ENCODE peak calls at places on chromosomes 5 and 9, in six cellular contexts. T, W, J, C, Q and V are unnamed samples.
A peak's percentile ranks its signal among the peaks of the same experiment; 100 is the strongest.

GRCh38 chr9:84271887-84272556 is 68.5 kb downstream of the SLC28A3 start:
- DNase-seq in J (no peak), W (no peak), C (peak; percentile 63), T (peak; percentile 49), Q (no peak), V (no peak)

GRCh38 chr5:17079562-17079961 is 137.9 kb upstream of the BASP1 start:
- DNase-seq in C (no peak), J (no peak), T (peak; percentile 66), Q (no peak), W (no peak), V (no peak)

GRCh38 chr9:22469928-22470544 is 23.4 kb downstream of the DMRTA1 start:
- DNase-seq in J (no peak), C (no peak), W (no peak), Q (no peak), T (peak; percentile 29), V (peak; percentile 37)

GRCh38 chr5:119049824-119050449 is 20.9 kb upstream of the DMXL1 start:
- DNase-seq in C (peak; percentile 73), W (no peak), Q (no peak), T (peak; percentile 82), J (no peak), V (no peak)

GRCh38 chr5:87029951-87030350 is 237.7 kb upstream of the RASA1 start:
- DNase-seq in T (no peak), Q (no peak), J (no peak), C (no peak), W (no peak), V (no peak)

GRCh38 chr9:78601957-78602565 is 305.1 kb downstream of the PSAT1 start:
- DNase-seq in J (no peak), T (peak; percentile 63), W (no peak), Q (no peak), C (peak; percentile 79), V (peak; percentile 44)

GRCh38 chr5:150144876-150145275 is 10.8 kb downstream of the PDGFRB start:
- DNase-seq in C (peak; percentile 32), W (no peak), T (peak; percentile 49), J (no peak), Q (no peak), V (no peak)

GRCh38 chr9:71968541-71969090 is 57.2 kb downstream of the C9orf85 start:
- DNase-seq in C (no peak), Q (no peak), W (no peak), J (no peak), T (no peak), V (no peak)

GRCh38 chr5:5384634-5385033 is 37.8 kb upstream of the ICE1 start:
- DNase-seq in T (no peak), W (no peak), Q (no peak), J (no peak), C (no peak), V (no peak)

GRCh38 chr5:163354685-163355084 is 82.7 kb upstream of the CCNG1 start:
- DNase-seq in J (no peak), T (no peak), C (no peak), Q (no peak), W (no peak), V (peak; percentile 64)

GRCh38 chr5:151779531-151780125 is 7.9 kb downstream of the G3BP1 start:
- DNase-seq in T (no peak), C (no peak), Q (no peak), W (no peak), J (no peak), V (no peak)

GRCh38 chr9:23567756-23568155 is 258.3 kb downstream of the ELAVL2 start:
- DNase-seq in Q (no peak), T (no peak), C (no peak), W (no peak), J (no peak), V (no peak)

GRCh38 chr9:109817846-109818472 is 38.0 kb downstream of the PALM2AKAP2 start:
- DNase-seq in Q (no peak), C (peak; percentile 97), T (peak; percentile 97), J (peak; percentile 72), W (no peak), V (peak; percentile 87)

GRCh38 chr9:85858351-85858750 is 82.6 kb upstream of the NAA35 start:
- DNase-seq in J (no peak), C (no peak), W (no peak), Q (no peak), T (no peak), V (no peak)

GRCh38 chr5:57692582-57693487 is 210.2 kb upstream of the ACTBL2 start:
- DNase-seq in W (peak; percentile 55), T (peak; percentile 94), J (peak; percentile 91), C (peak; percentile 97), Q (no peak), V (peak; percentile 8)

GRCh38 chr5:179623906-179624741 is 653 bp upstream of the HNRNPH1 start:
- DNase-seq in C (peak; percentile 95), W (no peak), J (peak; percentile 73), Q (peak; percentile 18), T (peak; percentile 79), V (peak; percentile 71)

GRCh38 chr5:177124486-177124991 is 9.0 kb upstream of the NSD1 start:
- DNase-seq in C (no peak), W (no peak), T (no peak), Q (no peak), J (no peak), V (no peak)

GRCh38 chr5:52831776-52832511 is 44.2 kb downstream of the ITGA1 start:
- DNase-seq in J (no peak), C (no peak), Q (no peak), W (no peak), T (peak; percentile 37), V (no peak)

GRCh38 chr5:27962201-27962600 is 923.8 kb upstream of the CDH9 start:
- DNase-seq in Q (no peak), T (peak; percentile 67), W (no peak), J (no peak), C (no peak), V (no peak)

GRCh38 chr9:137387034-137387890 is 35.7 kb downstream of the EXD3 start:
- DNase-seq in T (peak; percentile 15), C (no peak), W (no peak), J (peak; percentile 56), Q (peak; percentile 41), V (peak; percentile 30)

GRCh38 chr5:129395247-129395646 is 64.9 kb upstream of the ADAMTS19 start:
- DNase-seq in W (no peak), J (no peak), T (no peak), Q (no peak), C (no peak), V (no peak)

GRCh38 chr5:129400395-129400983 is 59.6 kb upstream of the ADAMTS19 start:
- DNase-seq in J (no peak), C (no peak), W (no peak), Q (no peak), T (peak; percentile 25), V (no peak)

GRCh38 chr5:129398279-129398678 is 61.8 kb upstream of the ADAMTS19 start:
- DNase-seq in C (no peak), Q (no peak), J (no peak), T (no peak), W (no peak), V (no peak)

DNA sequence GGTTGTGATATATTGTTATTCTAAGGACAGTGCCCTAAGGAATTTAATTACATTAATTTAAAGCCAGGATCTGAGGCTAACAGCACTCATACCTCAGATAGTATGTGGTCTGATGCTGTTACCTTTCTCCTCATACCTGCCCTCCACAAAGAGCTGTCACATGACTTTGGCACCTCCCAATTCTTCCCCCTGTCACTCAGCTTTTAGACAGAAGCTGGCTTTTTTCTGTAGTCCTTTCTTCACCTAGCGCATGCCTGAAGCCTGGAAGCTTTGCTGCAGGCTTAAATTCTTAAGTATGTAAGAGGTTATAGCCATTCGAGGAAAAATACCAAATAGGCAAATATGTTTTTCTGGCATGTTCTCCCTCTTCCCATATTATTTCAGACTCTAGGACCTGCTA is 61.0 kb upstream of the ADAMTS19 start:
- DNase-seq in T (no peak), W (no peak), J (no peak), Q (no peak), C (no peak), V (no peak)
- H3K4me3 ChIP-seq in T (no peak overlapping the region), W (no peak overlapping the region), J (no peak overlapping the region), Q (no peak overlapping the region), C (no peak overlapping the region), V (no peak overlapping the region)

GRCh38 chr5:137392261-137392660 is 106.9 kb downstream of the SPOCK1 start:
- DNase-seq in Q (no peak), J (no peak), T (no peak), C (no peak), W (no peak), V (no peak)

GRCh38 chr5:137398175-137398574 is 101.0 kb downstream of the SPOCK1 start:
- DNase-seq in T (no peak), Q (no peak), W (no peak), J (no peak), C (no peak), V (no peak)

GRCh38 chr5:137393196-137393993 is 105.7 kb downstream of the SPOCK1 start:
- DNase-seq in T (no peak), Q (no peak), J (no peak), W (no peak), C (peak; percentile 10), V (no peak)

GRCh38 chr5:137398751-137399150 is 100.4 kb downstream of the SPOCK1 start:
- DNase-seq in C (no peak), W (no peak), Q (no peak), T (no peak), J (no peak), V (no peak)

DNA sequence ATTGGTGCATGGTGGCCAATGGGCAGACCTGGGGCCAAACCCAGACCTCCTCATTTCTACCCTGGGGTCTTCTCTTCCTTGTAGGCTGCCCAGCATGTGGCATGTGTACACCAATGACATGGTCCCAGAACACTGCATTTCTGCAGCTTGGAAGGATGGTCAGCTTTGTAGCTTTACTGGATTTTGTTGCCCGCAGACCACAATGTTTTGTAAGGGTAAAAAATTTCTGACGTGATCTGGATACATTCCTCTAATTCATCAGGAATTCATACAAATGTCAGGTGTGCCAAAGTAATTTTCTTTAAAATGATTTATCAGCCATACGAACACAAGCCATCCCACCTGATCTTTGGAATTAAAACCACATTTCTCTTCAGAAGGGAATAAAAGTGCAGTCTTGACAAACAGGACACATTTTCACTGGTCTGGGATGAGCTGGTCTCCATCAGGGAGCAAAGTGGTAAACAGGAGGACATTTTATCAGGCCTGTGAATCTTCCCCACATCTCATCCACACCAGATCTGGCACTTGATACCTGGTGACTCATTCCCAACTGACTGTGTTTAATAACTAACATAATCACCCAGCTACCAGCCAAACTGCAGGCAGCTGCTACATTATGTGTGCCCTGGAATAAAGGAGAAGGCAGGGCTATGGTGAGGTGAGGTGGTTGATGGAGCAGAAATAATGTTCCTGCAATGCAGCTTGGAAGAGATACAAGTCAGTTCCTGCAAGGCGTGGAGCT is 103.9 kb downstream of the SPOCK1 start:
- DNase-seq in T (no peak), Q (no peak), J (no peak), C (peak; percentile 9), W (no peak), V (no peak)
- TF ChIP-seq CTCF in T (no peak), Q (no peak), J (no peak), C (no peak), W (no peak), V (no peak)

DNA sequence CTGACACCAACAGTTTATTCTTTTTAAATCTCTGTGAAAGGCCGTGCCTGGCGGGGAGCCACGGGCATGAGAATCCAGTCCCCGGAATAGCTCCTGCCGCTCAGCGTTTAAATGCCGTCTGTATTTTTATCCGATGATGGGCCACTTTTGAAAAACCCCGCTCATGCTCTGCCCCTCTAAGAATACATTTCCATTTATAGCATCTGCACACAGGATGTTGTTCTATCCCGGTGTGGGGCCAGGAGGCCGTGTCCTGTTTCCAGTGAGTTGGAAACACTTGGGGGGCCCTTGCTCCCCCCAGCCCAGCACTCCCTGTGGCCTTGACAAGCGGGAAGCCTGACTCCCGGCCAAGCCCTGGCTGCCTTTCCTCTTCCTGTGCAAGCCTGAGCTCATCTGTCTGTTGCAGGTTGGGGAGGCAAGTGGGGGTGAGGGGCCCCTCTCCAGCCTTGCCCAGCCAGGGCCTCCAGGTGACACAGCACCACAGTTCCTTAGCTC is 39.0 kb downstream of the ERGIC1 start:
- DNase-seq in T (peak; percentile 71), J (peak; percentile 95), W (peak; percentile 82), Q (no peak), C (peak; percentile 71), V (no peak)
- H3K4me3 ChIP-seq in T (no peak overlapping the region), J (peak overlapping the region; percentile 12), W (peak overlapping the region; percentile 15), Q (no peak overlapping the region), C (no peak overlapping the region), V (no peak overlapping the region)

GRCh38 chr9:20191239-20191840 is 402.5 kb upstream of the SLC24A2 start:
- DNase-seq in T (no peak), J (no peak), W (no peak), C (peak; percentile 36), Q (no peak), V (no peak)
- TF ChIP-seq CTCF in T (no peak), J (no peak), W (no peak), C (no peak), Q (no peak), V (no peak)